ENCODE peak calls at places on chromosomes 13 and 19, in six cellular contexts. H is CD4-positive, CD25-positive, alpha-beta regulatory T cell; S is OCI-LY7; T is lower lobe of right lung; D is activated T-cell treated with anti-CD3 and anti-CD28 coated beads for 1 hour; I is AG10803. K is an unnamed sample.

GRCh38 chr19:39398297-39398864 is 7.2 kb downstream of the MED29 start:
- DNase-seq in S (no peak), H (peak), D (no peak), T (peak), I (peak), K (no peak)

GRCh38 chr13:113110048-113110851 is 4.7 kb downstream of the F7 start:
- DNase-seq in H (no peak), T (peak), S (no peak), D (no peak), I (peak), K (no peak)

GRCh38 chr19:18725755-18726416 is 42.4 kb downstream of the CRTC1 start:
- DNase-seq in T (no peak), I (no peak), S (no peak), H (no peak), D (no peak), K (no peak)

GRCh38 chr13:41418027-41418426 is 39.3 kb upstream of the RGCC start:
- DNase-seq in D (no peak), I (peak), S (no peak), H (no peak), T (no peak), K (no peak)

GRCh38 chr13:41060723-41061074 is 610 bp upstream of the WBP4 start:
- DNase-seq in T (peak), H (peak), S (peak), I (peak), D (peak), K (peak)

GRCh38 chr13:111217661-111218060 is 102.6 kb downstream of the ARHGEF7 start:
- DNase-seq in I (no peak), S (no peak), D (no peak), H (no peak), T (peak), K (no peak)

GRCh38 chr13:51931606-51932005 is 69.8 kb downstream of the CCDC70 start:
- DNase-seq in D (no peak), T (no peak), I (no peak), H (no peak), S (no peak), K (no peak)

GRCh38 chr19:3873151-3873550 is 4.3 kb upstream of the ZFR2 start:
- DNase-seq in D (no peak), I (no peak), S (no peak), T (no peak), H (no peak), K (no peak)

GRCh38 chr13:46211521-46212351 is at the start of gene LRRC63:
- DNase-seq in H (peak), S (no peak), I (peak), D (peak), T (peak), K (peak)

GRCh38 chr13:98738213-98738612 is 14.3 kb downstream of the SLC15A1 start:
- DNase-seq in I (no peak), S (no peak), D (no peak), H (no peak), T (no peak), K (no peak)

GRCh38 chr19:16148443-16149045 is 5.1 kb downstream of the HSH2D start:
- DNase-seq in S (no peak), H (no peak), T (no peak), D (no peak), I (no peak), K (no peak)

GRCh38 chr13:30796132-30796832 is 60.9 kb downstream of the ALOX5AP start:
- DNase-seq in D (no peak), H (peak), T (no peak), I (peak), S (peak), K (no peak)

GRCh38 chr19:11964858-11965645 is at the start of gene ZNF763:
- DNase-seq in T (peak), D (peak), S (peak), I (peak), H (peak), K (no peak)

K was measured in HEK293T.